ENCODE peak calls at places on chromosomes 7 and 10, in five cellular contexts. P, W, A, R and L are unnamed samples.

GRCh38 chr7:27175005-27175625 is 995 bp upstream of the HOXA10 start:
- DNase-seq in P (no peak), R (no peak), W (no peak), A (no peak), L (no peak)

GRCh38 chr7:154861589-154861988 is 141.3 kb downstream of the PAXIP1 start:
- DNase-seq in P (no peak), W (no peak), A (no peak), R (no peak), L (no peak)

GRCh38 chr7:12800501-12800900 is 113.1 kb downstream of the ARL4A start:
- DNase-seq in P (no peak), R (no peak), A (no peak), W (no peak), L (no peak)

GRCh38 chr7:66443946-66444345 is 184.7 kb upstream of the KCTD7 start:
- DNase-seq in W (no peak), A (no peak), P (no peak), R (no peak), L (no peak)

GRCh38 chr10:26890956-26891355 is 30.2 kb upstream of the ABI1 start:
- DNase-seq in A (no peak), W (peak; percentile 45), P (peak; percentile 64), R (peak; percentile 14), L (peak; percentile 49)

GRCh38 chr10:6008497-6009142 is 31.3 kb upstream of the IL15RA start:
- DNase-seq in W (no peak), A (no peak), R (no peak), P (no peak), L (no peak)

GRCh38 chr7:16420649-16421332 is 547 bp downstream of the CRPPA start:
- DNase-seq in W (peak; percentile 87), A (peak; percentile 76), R (peak; percentile 91), P (peak; percentile 93), L (peak; percentile 88)

GRCh38 chr7:105319578-105319977 is 69.1 kb downstream of the SRPK2 start:
- DNase-seq in R (no peak), W (no peak), P (no peak), A (no peak), L (no peak)

GRCh38 chr7:2006921-2007381 is 225.8 kb downstream of the MAD1L1 start:
- DNase-seq in W (no peak), A (no peak), R (no peak), P (no peak), L (peak; percentile 0)

GRCh38 chr7:55964802-55965470 is 551 bp downstream of the NIPSNAP2 start:
- DNase-seq in P (peak; percentile 85), W (peak; percentile 80), A (peak; percentile 22), R (peak; percentile 89), L (peak; percentile 84)

DNA sequence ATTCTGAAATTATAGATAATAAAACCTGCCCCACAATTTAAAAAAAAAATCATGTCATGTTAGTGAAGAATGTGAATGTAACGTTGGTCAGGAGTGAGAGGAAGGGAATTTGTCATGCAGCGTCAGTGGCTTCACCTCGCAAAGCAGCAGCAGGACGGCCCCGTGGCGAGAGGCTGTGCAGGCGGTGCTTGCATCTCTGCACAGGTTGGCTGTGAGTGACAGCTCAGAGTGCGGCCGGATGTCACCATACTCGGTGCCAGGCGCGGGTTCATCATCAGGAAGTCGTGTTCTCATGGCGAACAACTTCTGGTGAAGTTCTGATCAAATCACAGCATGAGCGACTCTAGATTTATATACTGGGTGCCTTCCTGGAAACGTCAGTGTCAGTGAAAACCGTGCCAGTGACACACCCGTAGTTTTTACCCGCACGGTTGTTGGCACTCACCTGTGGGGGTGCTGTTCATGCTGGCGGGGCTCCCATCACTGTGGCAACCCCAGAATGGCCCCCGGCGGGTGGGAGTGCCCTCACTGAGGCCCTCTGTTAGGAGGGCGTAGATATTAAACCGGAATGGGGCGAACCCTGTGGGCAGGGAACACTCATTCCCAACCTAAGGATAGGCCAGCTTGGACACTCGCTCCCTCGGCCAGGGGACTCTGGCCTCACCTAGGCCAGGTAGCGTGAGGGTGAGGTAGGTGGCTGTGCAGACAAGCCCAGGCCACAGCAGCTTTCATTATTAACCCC is 120.3 kb downstream of the CYTH3 start:
- DNase-seq in P (no peak), W (no peak), A (no peak), R (no peak), L (no peak)
- H3K27ac ChIP-seq in P (no peak overlapping the region), W (no peak overlapping the region), A (no peak overlapping the region), R (no peak overlapping the region), L (no peak overlapping the region)

GRCh38 chr10:93796167-93796566 is 38.4 kb downstream of the LGI1 start:
- DNase-seq in A (no peak), P (no peak), W (no peak), R (no peak), L (no peak)
- TF ChIP-seq POLR2A in A (no peak), P (no peak), W (no peak), R (no peak), L (no peak)

DNA sequence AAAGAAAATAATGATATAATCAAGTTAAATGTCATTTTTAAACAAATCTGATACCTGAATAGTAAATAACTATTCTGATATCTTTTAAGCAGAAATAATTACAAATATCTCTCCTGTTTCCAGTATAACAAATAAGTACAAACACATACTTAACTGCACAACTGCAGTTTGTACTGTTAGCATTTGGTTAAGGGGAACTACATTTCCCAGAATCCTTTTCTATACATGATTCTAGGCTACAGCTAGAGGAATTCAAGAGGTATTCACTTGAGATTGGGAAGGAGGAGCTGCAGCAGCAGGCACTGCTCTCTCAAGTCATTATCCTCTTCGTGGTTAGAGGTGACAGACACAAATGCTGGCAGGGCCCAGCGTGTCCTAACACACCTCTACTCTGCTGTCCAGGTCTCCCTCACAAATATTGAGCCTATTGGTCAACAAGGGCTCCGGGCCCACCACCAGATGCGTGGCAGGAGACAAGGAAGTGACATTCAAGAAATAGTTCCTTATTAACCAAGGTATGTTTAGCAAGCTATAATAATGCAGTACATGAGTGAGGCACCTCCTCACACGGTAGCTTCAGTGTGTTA is 255.1 kb upstream of the MKLN1 start:
- DNase-seq in A (peak; percentile 43), P (no peak), R (peak; percentile 70), W (no peak), L (no peak)
- H3K4me3 ChIP-seq in A (no peak overlapping the region), P (no peak overlapping the region), R (no peak overlapping the region), W (no peak overlapping the region), L (no peak overlapping the region)

GRCh38 chr7:93750986-93751385 is 139.6 kb downstream of the TFPI2 start:
- DNase-seq in P (no peak), A (no peak), R (no peak), W (no peak), L (no peak)

GRCh38 chr7:93751421-93751820 is 139.1 kb downstream of the TFPI2 start:
- DNase-seq in W (no peak), A (no peak), P (no peak), R (no peak), L (no peak)

GRCh38 chr7:93747019-93747418 is 143.5 kb downstream of the TFPI2 start:
- DNase-seq in R (no peak), A (no peak), P (no peak), W (no peak), L (no peak)
- H3K27ac ChIP-seq in R (no peak overlapping the region), A (no peak overlapping the region), P (no peak overlapping the region), W (no peak overlapping the region), L (no peak overlapping the region)

GRCh38 chr10:43694526-43694925 is 45.8 kb upstream of the ZNF32 start:
- DNase-seq in R (no peak), P (no peak), A (no peak), W (no peak), L (no peak)

GRCh38 chr10:43695321-43695720 is 46.6 kb upstream of the ZNF32 start:
- DNase-seq in R (no peak), W (no peak), A (no peak), P (no peak), L (no peak)

GRCh38 chr10:43691503-43691902 is 42.8 kb upstream of the ZNF32 start:
- DNase-seq in W (no peak), A (no peak), P (no peak), R (no peak), L (no peak)

GRCh38 chr10:43692051-43692825 is 43.6 kb upstream of the ZNF32 start:
- DNase-seq in W (no peak), P (no peak), A (no peak), R (no peak), L (no peak)

GRCh38 chr10:43693602-43694001 is 44.9 kb upstream of the ZNF32 start:
- DNase-seq in P (no peak), R (no peak), A (no peak), W (no peak), L (no peak)
- TF ChIP-seq POLR2A in P (no peak), R (no peak), A (no peak), W (no peak), L (no peak)

DNA sequence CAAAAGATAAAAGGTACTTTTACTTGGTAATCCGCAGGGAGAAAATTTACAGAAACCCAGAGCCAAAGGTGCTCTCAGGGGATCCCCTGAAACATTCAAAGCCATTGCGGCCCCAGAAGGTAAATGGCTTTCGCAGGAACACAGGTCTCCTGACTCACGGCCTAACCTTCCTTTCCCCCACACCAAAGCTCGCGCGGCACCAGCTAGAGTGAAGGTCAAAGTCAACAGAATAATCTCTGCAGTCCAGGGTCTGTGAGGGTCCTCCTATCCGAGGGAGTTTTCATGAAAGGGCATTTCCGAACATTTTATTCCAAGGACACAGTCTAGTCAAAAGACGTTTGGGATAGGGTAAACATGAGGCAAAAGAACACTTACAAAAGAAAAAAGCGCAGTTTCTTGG is 615 bp upstream of the STEAP2 start:
- DNase-seq in W (no peak), R (no peak), P (peak; percentile 16), A (no peak), L (no peak)
- H3K4me3 ChIP-seq in W (peak overlapping the region; percentile 73), R (no peak overlapping the region), P (peak overlapping the region; percentile 78), A (peak overlapping the region; percentile 74), L (no peak overlapping the region)

GRCh38 chr10:32156031-32156495 is 99.8 kb upstream of the KIF5B start:
- DNase-seq in A (no peak), W (no peak), P (no peak), R (no peak), L (no peak)
- H3K27ac ChIP-seq in A (no peak overlapping the region), W (no peak overlapping the region), P (no peak overlapping the region), R (no peak overlapping the region), L (no peak overlapping the region)

DNA sequence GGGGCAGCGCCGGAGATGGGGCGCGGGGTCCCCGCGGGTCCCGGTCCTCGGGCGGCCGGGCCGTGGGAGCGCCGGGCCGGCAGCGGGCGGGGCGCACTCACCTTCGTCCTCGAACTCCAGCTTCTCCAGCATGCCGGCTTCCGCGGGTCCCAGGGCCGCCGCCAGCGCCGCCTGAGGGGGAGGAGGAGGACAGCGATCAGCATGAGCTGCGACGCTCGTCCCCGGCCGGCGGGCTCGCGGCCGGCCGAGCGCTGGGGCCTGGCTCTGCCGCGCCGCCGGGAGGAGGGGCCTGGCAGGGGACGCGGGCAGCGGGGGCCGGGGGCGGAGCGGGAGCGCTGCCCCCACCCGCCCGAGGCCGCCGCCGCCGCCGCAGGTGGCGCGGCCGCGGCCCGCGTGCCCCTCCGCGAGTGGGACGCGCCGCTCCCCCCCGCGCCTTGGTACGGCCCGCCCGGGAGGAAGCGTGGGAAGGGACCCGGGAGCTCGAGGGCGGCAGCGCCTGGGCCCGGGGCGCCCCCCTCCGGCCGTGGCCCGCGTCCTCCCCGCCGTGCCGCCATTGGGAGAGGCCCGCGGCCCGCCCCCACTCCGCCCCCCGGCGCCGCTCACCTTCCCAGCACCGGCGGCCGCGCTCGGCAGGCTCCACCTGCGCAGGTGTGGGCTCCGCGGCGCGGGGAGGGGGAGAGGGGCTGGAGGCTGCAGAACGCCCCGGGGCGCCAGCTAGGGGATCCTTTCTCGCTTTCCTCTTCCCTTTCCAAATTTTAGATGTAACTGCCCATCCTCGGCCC is 112.5 kb upstream of the RHEB start:
- DNase-seq in R (peak; percentile 95), P (peak; percentile 80), A (peak; percentile 49), W (peak; percentile 89), L (peak; percentile 94)
- TF ChIP-seq POLR2A in R (no peak), P (no peak), A (peak; percentile 46), W (no peak), L (peak; percentile 70)